ENCODE peak calls at places on chromosomes 1 and 21, in five cellular contexts. One of them, this sample, is unnamed.
A peak's percentile ranks its signal among the peaks of the same experiment; 100 is the strongest.

GRCh38 chr1:41282679-41283317 is 40.7 kb upstream of the SCMH1 start:
- DNase-seq in astrocyte: peak; percentile 8
- DNase-seq in SK-N-MC: no peak
- DNase-seq in hepatocyte: peak; percentile 69
- DNase-seq in transverse colon: peak; percentile 27
- DNase-seq in this sample: no peak

GRCh38 chr1:177164380-177165068 is at the start of gene ASTN1:
- DNase-seq in hepatocyte: no peak
- DNase-seq in transverse colon: no peak
- DNase-seq in astrocyte: no peak
- DNase-seq in SK-N-MC: no peak
- DNase-seq in this sample: no peak

GRCh38 chr1:93502561-93502960 is 54.6 kb downstream of the FNBP1L start:
- DNase-seq in hepatocyte: no peak
- DNase-seq in transverse colon: no peak
- DNase-seq in SK-N-MC: no peak
- DNase-seq in astrocyte: peak; percentile 32
- DNase-seq in this sample: no peak

GRCh38 chr1:216221260-216221700 is 202.0 kb downstream of the USH2A start:
- DNase-seq in transverse colon: peak; percentile 10
- DNase-seq in SK-N-MC: peak; percentile 76
- DNase-seq in astrocyte: peak; percentile 60
- DNase-seq in hepatocyte: peak; percentile 86
- DNase-seq in this sample: no peak

GRCh38 chr1:167635233-167635648 is 5.2 kb downstream of the RCSD1 start:
- DNase-seq in astrocyte: peak; percentile 20
- DNase-seq in SK-N-MC: no peak
- DNase-seq in hepatocyte: peak; percentile 21
- DNase-seq in transverse colon: no peak
- DNase-seq in this sample: no peak

GRCh38 chr1:64750092-64750491 is 5.2 kb downstream of the RAVER2 start:
- DNase-seq in SK-N-MC: no peak
- DNase-seq in transverse colon: no peak
- DNase-seq in hepatocyte: no peak
- DNase-seq in astrocyte: no peak
- DNase-seq in this sample: no peak

GRCh38 chr1:192442736-192443135 is 125.9 kb downstream of the RGS21 start:
- DNase-seq in SK-N-MC: no peak
- DNase-seq in hepatocyte: no peak
- DNase-seq in astrocyte: no peak
- DNase-seq in transverse colon: no peak
- DNase-seq in this sample: no peak

GRCh38 chr1:94978401-94978800 is 51.5 kb upstream of the CNN3 start:
- DNase-seq in hepatocyte: no peak
- DNase-seq in transverse colon: no peak
- DNase-seq in SK-N-MC: no peak
- DNase-seq in astrocyte: no peak
- DNase-seq in this sample: no peak

GRCh38 chr1:239879321-239880170 is 212.1 kb upstream of the FMN2 start:
- DNase-seq in SK-N-MC: no peak
- DNase-seq in hepatocyte: peak; percentile 20
- DNase-seq in astrocyte: no peak
- DNase-seq in transverse colon: no peak
- DNase-seq in this sample: no peak

GRCh38 chr1:151144474-151145157 is 1.8 kb downstream of the SEMA6C start:
- DNase-seq in astrocyte: no peak
- DNase-seq in SK-N-MC: no peak
- DNase-seq in transverse colon: no peak
- DNase-seq in hepatocyte: no peak
- DNase-seq in this sample: no peak

GRCh38 chr1:83016354-83016753 is 982.6 kb downstream of the TTLL7 start:
- DNase-seq in astrocyte: no peak
- DNase-seq in transverse colon: no peak
- DNase-seq in hepatocyte: no peak
- DNase-seq in SK-N-MC: no peak
- DNase-seq in this sample: no peak

GRCh38 chr1:1281533-1282321 is 1.5 kb downstream of the SCNN1D start:
- DNase-seq in astrocyte: peak; percentile 54
- DNase-seq in SK-N-MC: no peak
- DNase-seq in transverse colon: peak; percentile 92
- DNase-seq in hepatocyte: no peak
- DNase-seq in this sample: no peak

GRCh38 chr1:198499588-198499987 is 40.9 kb downstream of the ATP6V1G3 start:
- DNase-seq in hepatocyte: no peak
- DNase-seq in transverse colon: no peak
- DNase-seq in SK-N-MC: no peak
- DNase-seq in astrocyte: peak; percentile 82
- DNase-seq in this sample: no peak

GRCh38 chr1:202982715-202983435 is 15.8 kb upstream of the CYB5R1 start:
- DNase-seq in hepatocyte: no peak
- DNase-seq in SK-N-MC: no peak
- DNase-seq in transverse colon: no peak
- DNase-seq in astrocyte: no peak
- DNase-seq in this sample: no peak

GRCh38 chr1:91404151-91405012 is at the start of gene HFM1:
- DNase-seq in astrocyte: peak; percentile 69
- DNase-seq in transverse colon: peak; percentile 61
- DNase-seq in hepatocyte: peak; percentile 85
- DNase-seq in SK-N-MC: no peak
- DNase-seq in this sample: peak; percentile 66

GRCh38 chr1:179809506-179810366 is 66.6 kb downstream of the FAM163A start:
- DNase-seq in transverse colon: peak; percentile 59
- DNase-seq in hepatocyte: peak; percentile 88
- DNase-seq in SK-N-MC: peak; percentile 45
- DNase-seq in astrocyte: peak; percentile 49
- DNase-seq in this sample: no peak
- H3K9me3 ChIP-seq in transverse colon: no peaks in the 10 kb centered on the region
- H3K9me3 ChIP-seq in hepatocyte: no peaks in the 10 kb centered on the region
- H3K9me3 ChIP-seq in SK-N-MC: no peaks in the 10 kb centered on the region
- H3K9me3 ChIP-seq in astrocyte: no peaks in the 10 kb centered on the region
- H3K9me3 ChIP-seq in this sample: no peaks in the 10 kb centered on the region

DNA sequence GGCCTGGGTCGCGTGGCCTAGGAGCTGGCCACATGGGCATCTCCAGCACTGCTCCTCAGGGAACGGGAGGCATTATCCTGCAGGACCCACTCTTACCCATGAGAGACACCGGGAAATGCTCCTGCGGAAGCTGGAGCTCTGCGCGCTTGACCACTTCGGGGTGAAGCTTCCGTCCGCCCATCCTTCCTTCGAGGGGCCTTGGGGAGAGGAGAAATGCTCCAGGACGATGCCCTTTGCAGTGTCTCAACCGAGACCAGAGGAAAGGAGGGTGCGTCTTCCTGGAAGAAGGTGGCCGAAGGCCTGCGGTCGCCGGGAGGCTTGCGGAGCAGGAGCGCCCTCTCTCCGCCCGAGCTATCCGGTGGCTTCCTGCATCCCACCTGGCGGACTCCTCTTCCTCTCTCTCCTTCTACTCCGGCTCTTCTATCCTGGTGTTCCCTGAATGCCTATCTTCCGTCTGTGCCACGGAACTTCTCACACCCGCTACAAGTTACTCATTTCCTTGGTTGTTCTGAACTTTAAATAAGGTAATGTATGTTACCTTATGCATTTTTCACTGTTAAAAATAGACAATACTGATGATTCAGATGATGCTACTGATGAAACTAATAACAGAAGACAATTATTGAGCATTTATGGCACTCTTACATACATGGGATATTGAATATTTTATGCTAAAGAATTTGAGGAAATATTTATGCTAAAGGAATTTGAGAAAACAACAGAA is 91.4 kb downstream of the PRKAB2 start:
- DNase-seq in hepatocyte: no peak
- DNase-seq in astrocyte: no peak
- DNase-seq in SK-N-MC: no peak
- DNase-seq in transverse colon: no peak
- DNase-seq in this sample: no peak
- H3K9me3 ChIP-seq in hepatocyte: no peaks in the 10 kb centered on the region
- H3K9me3 ChIP-seq in astrocyte: peaks cover 5% of the 10 kb centered on the region
- H3K9me3 ChIP-seq in SK-N-MC: no peaks in the 10 kb centered on the region
- H3K9me3 ChIP-seq in transverse colon: no peaks in the 10 kb centered on the region
- H3K9me3 ChIP-seq in this sample: peaks cover 3% of the 10 kb centered on the region

GRCh38 chr1:2857521-2857920 is 56.0 kb upstream of the TTC34 start:
- DNase-seq in transverse colon: no peak
- DNase-seq in SK-N-MC: no peak
- DNase-seq in astrocyte: no peak
- DNase-seq in hepatocyte: no peak
- DNase-seq in this sample: no peak
- H3K9me3 ChIP-seq in transverse colon: no peaks in the 10 kb centered on the region
- H3K9me3 ChIP-seq in SK-N-MC: no peaks in the 10 kb centered on the region
- H3K9me3 ChIP-seq in astrocyte: peaks cover 3% of the 10 kb centered on the region
- H3K9me3 ChIP-seq in hepatocyte: no peaks in the 10 kb centered on the region
- H3K9me3 ChIP-seq in this sample: peaks cover 2% of the 10 kb centered on the region

DNA sequence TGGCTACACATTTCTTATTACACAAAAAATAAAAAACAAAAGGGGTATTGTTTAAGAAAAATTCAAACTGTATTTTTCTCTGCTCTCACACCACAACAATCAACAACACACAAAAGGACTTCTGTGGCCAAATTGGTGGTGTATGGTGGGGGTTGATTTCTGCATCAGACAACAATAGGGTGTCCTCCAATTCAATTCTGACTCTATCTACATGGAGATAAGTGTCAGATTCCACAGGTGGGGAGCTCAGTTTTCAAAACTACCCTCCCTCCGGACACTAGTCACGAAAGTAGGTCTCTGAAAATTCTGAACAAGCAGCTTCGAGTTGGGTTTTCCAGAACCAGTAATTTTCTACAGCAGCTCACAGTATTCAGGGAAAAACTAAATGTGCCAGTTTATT is 744.9 kb upstream of the NCAM2 start:
- DNase-seq in transverse colon: no peak
- DNase-seq in hepatocyte: no peak
- DNase-seq in SK-N-MC: no peak
- DNase-seq in astrocyte: no peak
- DNase-seq in this sample: no peak
- H3K9me3 ChIP-seq in transverse colon: no peaks in the 10 kb centered on the region
- H3K9me3 ChIP-seq in hepatocyte: no peaks in the 10 kb centered on the region
- H3K9me3 ChIP-seq in SK-N-MC: no peaks in the 10 kb centered on the region
- H3K9me3 ChIP-seq in astrocyte: peaks cover 3% of the 10 kb centered on the region
- H3K9me3 ChIP-seq in this sample: no peaks in the 10 kb centered on the region

DNA sequence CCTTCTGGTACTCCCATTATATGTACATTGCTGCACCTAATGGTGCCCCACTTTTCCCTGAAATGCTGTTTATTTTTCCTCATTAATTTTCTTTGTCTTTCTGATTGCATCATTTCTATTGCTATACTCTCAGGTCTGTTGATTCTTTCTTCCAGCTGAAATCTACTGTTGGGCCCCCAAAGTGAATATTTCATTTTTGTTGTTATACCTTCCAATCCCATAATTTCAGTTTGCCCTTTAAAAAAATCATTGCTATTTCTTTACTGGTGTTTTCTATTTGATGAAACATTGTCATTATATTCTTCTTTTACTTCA is 3.0 kb upstream of the AADACL4 start:
- DNase-seq in transverse colon: no peak
- DNase-seq in hepatocyte: no peak
- DNase-seq in SK-N-MC: no peak
- DNase-seq in astrocyte: no peak
- DNase-seq in this sample: no peak
- H3K9me3 ChIP-seq in transverse colon: peaks cover 14% of the 10 kb centered on the region
- H3K9me3 ChIP-seq in hepatocyte: no peaks in the 10 kb centered on the region
- H3K9me3 ChIP-seq in SK-N-MC: no peaks in the 10 kb centered on the region
- H3K9me3 ChIP-seq in astrocyte: peaks cover 11% of the 10 kb centered on the region
- H3K9me3 ChIP-seq in this sample: peaks cover 23% of the 10 kb centered on the region

GRCh38 chr1:247060771-247061170 is 17.8 kb downstream of the ZNF670 start:
- DNase-seq in hepatocyte: no peak
- DNase-seq in astrocyte: no peak
- DNase-seq in transverse colon: no peak
- DNase-seq in SK-N-MC: peak; percentile 22
- DNase-seq in this sample: no peak

DNA sequence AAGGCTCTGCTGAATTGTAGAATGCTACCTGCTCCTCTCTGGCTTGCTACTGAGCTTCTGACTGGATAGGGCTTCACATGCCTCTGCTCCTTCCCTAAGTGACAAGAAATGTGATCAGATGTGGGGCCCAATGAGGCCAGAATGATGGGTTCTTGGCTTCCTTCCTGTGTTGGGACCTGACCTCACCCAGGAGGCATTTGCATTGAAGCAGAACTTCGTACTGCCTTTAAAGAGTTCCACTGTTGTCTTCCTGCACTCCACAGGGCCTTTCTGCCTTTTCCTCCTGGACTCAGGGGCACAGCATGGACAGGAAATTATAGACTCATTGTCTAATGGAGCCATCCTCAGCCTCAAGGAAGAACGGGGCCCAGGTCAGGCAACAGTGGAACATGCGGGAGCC is 14.3 kb downstream of the ZNF670 start:
- DNase-seq in hepatocyte: no peak
- DNase-seq in SK-N-MC: no peak
- DNase-seq in astrocyte: no peak
- DNase-seq in transverse colon: no peak
- DNase-seq in this sample: no peak
- H3K9me3 ChIP-seq in hepatocyte: peaks cover 2% of the 10 kb centered on the region
- H3K9me3 ChIP-seq in SK-N-MC: peaks cover 9% of the 10 kb centered on the region
- H3K9me3 ChIP-seq in astrocyte: no peaks in the 10 kb centered on the region
- H3K9me3 ChIP-seq in transverse colon: no peaks in the 10 kb centered on the region
- H3K9me3 ChIP-seq in this sample: no peaks in the 10 kb centered on the region

DNA sequence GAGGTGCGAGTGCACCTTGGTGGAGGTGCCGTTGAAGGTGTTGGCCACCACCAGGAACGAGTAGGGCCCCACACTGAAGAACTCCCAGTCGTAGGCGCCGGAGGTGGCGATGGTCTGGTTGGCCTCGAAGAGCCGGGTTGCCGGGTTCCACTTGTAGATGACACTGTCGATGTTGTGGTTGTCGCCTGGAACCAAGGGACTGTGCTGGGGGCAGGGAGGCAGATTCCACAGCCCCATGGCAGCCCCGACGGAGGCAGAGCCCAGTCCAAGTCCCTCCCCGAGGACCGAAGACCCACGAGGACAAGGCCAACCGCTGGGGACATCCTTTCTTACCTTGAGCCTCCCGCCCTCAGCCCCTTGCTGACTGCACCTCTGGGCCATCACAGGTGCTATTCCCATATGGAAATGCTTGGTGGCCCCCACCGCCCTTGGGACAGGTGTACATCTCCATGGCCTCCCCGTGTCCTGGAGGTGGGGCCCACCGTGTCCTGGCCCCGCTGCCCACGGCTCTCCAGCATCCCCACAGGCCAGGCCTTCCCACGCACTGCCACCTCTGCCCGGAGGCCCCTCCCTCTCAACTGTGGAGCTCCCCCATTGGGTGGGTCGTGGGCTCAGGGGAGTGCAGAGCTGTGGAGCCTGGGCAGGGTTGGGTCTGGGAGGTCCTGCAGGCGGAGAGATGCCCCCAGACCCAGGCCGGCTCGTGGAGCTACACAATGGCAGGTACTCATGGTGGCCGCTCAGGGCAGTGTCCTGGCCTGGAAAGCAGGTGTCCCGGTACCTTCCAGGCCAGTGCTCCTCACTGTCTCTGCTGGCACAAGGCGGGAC is 17.9 kb downstream of the KRTAP10-1 start:
- DNase-seq in hepatocyte: no peak
- DNase-seq in SK-N-MC: no peak
- DNase-seq in transverse colon: peak; percentile 2
- DNase-seq in astrocyte: no peak
- DNase-seq in this sample: peak; percentile 47
- H3K9me3 ChIP-seq in hepatocyte: no peaks in the 10 kb centered on the region
- H3K9me3 ChIP-seq in SK-N-MC: no peaks in the 10 kb centered on the region
- H3K9me3 ChIP-seq in transverse colon: no peaks in the 10 kb centered on the region
- H3K9me3 ChIP-seq in astrocyte: peaks cover 28% of the 10 kb centered on the region
- H3K9me3 ChIP-seq in this sample: peaks cover 7% of the 10 kb centered on the region

GRCh38 chr1:118982281-118982680 is 5.9 kb downstream of the TBX15 start:
- DNase-seq in astrocyte: no peak
- DNase-seq in transverse colon: no peak
- DNase-seq in hepatocyte: no peak
- DNase-seq in SK-N-MC: no peak
- DNase-seq in this sample: no peak
- H3K9me3 ChIP-seq in astrocyte: peaks cover 12% of the 10 kb centered on the region
- H3K9me3 ChIP-seq in transverse colon: no peaks in the 10 kb centered on the region
- H3K9me3 ChIP-seq in hepatocyte: no peaks in the 10 kb centered on the region
- H3K9me3 ChIP-seq in SK-N-MC: no peaks in the 10 kb centered on the region
- H3K9me3 ChIP-seq in this sample: no peaks in the 10 kb centered on the region

GRCh38 chr1:237041795-237042466 is at the start of gene RYR2:
- DNase-seq in SK-N-MC: no peak
- DNase-seq in astrocyte: no peak
- DNase-seq in transverse colon: no peak
- DNase-seq in hepatocyte: peak; percentile 70
- DNase-seq in this sample: no peak
- H3K9me3 ChIP-seq in SK-N-MC: no peaks in the 10 kb centered on the region
- H3K9me3 ChIP-seq in astrocyte: no peaks in the 10 kb centered on the region
- H3K9me3 ChIP-seq in transverse colon: no peaks in the 10 kb centered on the region
- H3K9me3 ChIP-seq in hepatocyte: no peaks in the 10 kb centered on the region
- H3K9me3 ChIP-seq in this sample: no peaks in the 10 kb centered on the region

This sample was measured in RWPE2.